ENCODE peak calls at places on chromosomes 7 and 10, in eight cellular contexts. I is A673, L is brain microvascular endothelial cell, O is upper lobe of right lung, F is tibial artery, Q is sigmoid colon, G is neural progenitor cell, Y is body of pancreas. N is an unnamed sample.

GRCh38 chr10:78656815-78657621 is 411.7 kb upstream of the ZMIZ1 start:
- DNase-seq in O (no peak), G (peak; percentile 98), F (no peak), L (no peak), Y (no peak), Q (peak; percentile 79), I (no peak), N (no peak)

GRCh38 chr7:150357771-150358427 is 10.7 kb upstream of the REPIN1 start:
- DNase-seq in I (no peak), L (no peak), F (no peak), Y (no peak), G (peak; percentile 24), O (peak; percentile 50), Q (peak; percentile 35), N (peak; percentile 45)

GRCh38 chr7:96685353-96685752 is 24.3 kb downstream of the SEM1 start:
- DNase-seq in F (no peak), L (no peak), G (no peak), O (no peak), Q (no peak), I (no peak), Y (no peak), N (no peak)

GRCh38 chr7:2560175-2560695 is 1.5 kb downstream of the IQCE start:
- DNase-seq in Q (no peak), Y (no peak), I (no peak), L (no peak), F (no peak), G (no peak), O (peak; percentile 46), N (no peak)

GRCh38 chr7:113374924-113375323 is 256.6 kb upstream of the SMIM30 start:
- DNase-seq in I (no peak), L (no peak), Y (no peak), F (no peak), G (no peak), Q (no peak), O (no peak), N (no peak)

GRCh38 chr7:88289505-88290129 is 17.1 kb downstream of the STEAP4 start:
- DNase-seq in G (no peak), I (no peak), Q (no peak), Y (no peak), O (no peak), F (no peak), L (peak; percentile 16), N (peak; percentile 94)

GRCh38 chr10:60377955-60378354 is 11.7 kb downstream of the ANK3 start:
- DNase-seq in O (no peak), Y (no peak), G (no peak), Q (no peak), F (no peak), I (no peak), L (no peak), N (peak; percentile 70)

GRCh38 chr10:35758086-35758485 is 116.0 kb upstream of the FZD8 start:
- DNase-seq in I (no peak), F (peak; percentile 71), Q (no peak), L (no peak), Y (peak; percentile 12), G (no peak), O (no peak), N (no peak)

GRCh38 chr10:1600861-1601260 is 136.5 kb downstream of the ADARB2 start:
- DNase-seq in L (no peak), Q (no peak), O (no peak), Y (no peak), G (no peak), F (no peak), I (no peak), N (peak; percentile 94)

GRCh38 chr7:78118470-78118869 is 319.9 kb downstream of the PHTF2 start:
- DNase-seq in G (no peak), I (no peak), L (no peak), Q (no peak), O (no peak), Y (no peak), F (no peak), N (no peak)

GRCh38 chr10:58718596-58718995 is 205.9 kb downstream of the BICC1 start:
- DNase-seq in F (no peak), I (no peak), L (no peak), G (no peak), Y (no peak), O (no peak), Q (no peak), N (no peak)

GRCh38 chr10:116840389-116841075 is 8.8 kb upstream of the ENO4 start:
- DNase-seq in Q (no peak), Y (no peak), I (no peak), O (no peak), F (no peak), G (no peak), L (no peak), N (no peak)

GRCh38 chr7:87220734-87221215 is 1.2 kb upstream of the TMEM243 start:
- DNase-seq in F (no peak), G (peak; percentile 57), O (no peak), Q (no peak), L (no peak), I (peak; percentile 13), Y (peak; percentile 55), N (peak; percentile 35)

GRCh38 chr10:95327367-95327766 is 36.6 kb upstream of the PDLIM1 start:
- DNase-seq in O (no peak), Q (peak; percentile 83), L (peak; percentile 31), F (peak; percentile 36), I (peak; percentile 6), Y (peak; percentile 65), G (peak; percentile 14), N (peak; percentile 68)

GRCh38 chr10:67506757-67507091 is 189.3 kb downstream of the CTNNA3 start:
- DNase-seq in I (no peak), F (no peak), Y (no peak), G (no peak), L (no peak), Q (no peak), O (no peak), N (no peak)

DNA sequence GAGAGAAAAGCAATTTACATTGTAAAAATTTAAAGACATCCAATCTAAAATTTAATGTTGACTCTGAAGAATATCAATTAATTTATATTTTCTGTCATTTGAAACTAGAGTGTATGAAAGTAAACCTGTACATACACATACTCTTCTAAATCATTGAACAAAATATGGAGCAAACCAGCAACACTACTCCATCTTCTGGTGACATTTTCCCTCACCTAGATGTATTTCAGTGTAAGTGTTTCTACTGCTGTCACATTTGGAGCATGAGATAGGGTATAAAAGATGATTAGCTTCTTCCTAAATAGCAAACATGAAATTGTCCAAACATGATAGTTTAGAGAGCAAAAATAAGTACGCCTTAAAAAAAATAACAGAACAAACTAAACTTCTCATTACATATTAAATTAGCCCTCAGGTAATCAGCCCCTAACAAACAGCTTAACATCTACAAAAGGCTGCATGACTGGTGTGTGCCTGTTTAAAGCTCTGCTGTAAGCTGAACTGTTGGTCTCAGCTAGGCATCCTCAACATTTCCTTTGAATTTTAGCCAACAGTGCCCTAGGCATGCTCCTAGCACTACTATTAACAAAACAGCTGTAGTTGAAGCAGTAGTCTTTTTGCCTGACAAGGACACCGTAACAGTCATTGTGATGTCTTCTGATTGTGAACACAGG is 189.8 kb downstream of the CTNNA3 start:
- DNase-seq in L (no peak), Q (no peak), I (no peak), F (no peak), G (peak; percentile 9), Y (no peak), O (no peak), N (no peak)
- TF ChIP-seq CTCF in L (no peak), Q (no peak), I (no peak), F (no peak), G (peak; percentile 5), Y (no peak), O (no peak), N (no peak)

DNA sequence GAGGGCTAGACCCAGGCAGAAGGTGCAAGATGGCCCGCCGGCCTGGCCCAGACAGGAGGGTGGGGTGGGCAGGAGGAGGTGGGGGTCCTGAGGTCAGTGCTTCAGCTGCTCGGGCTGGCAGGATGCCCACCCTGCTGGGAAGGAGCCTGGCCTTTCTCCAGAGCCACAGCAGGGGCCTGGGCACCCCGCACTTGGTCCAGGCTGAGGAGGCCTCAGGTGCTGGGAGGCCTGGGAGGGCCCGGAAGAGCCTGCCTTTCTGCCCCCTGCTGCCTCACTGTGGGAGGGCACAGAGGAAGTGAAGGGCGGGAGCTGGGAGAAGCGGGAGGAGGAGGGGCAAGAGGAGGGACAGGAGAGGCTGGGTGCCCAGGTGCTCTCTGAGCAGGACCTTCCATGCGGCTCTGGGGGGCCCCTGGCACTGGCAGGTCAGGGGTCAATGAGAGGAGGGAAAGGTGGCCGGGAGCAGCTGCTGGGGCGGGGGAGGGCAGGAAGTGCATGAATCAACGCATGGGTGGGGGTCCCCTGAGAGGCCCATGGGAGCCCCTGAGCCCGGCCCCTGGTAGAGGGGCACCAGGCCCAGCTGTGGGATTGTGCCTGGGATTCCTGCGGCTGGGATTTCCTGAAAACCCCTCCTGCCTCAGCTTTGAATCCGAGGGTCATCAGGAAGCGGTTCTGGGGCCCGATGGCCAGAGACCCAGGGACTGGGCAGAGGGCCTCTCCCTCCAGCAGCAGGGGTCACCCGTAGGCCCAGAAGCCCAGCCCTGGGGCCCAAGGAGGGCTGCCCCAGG is 49.9 kb downstream of the PWWP2B start:
- DNase-seq in I (peak; percentile 82), Y (peak; percentile 83), O (peak; percentile 89), Q (no peak), F (no peak), G (no peak), L (no peak), N (peak; percentile 79)
- H3K4me3 ChIP-seq in I (no peak overlapping the region), Y (no peak overlapping the region), O (peak overlapping the region; percentile 2), Q (no peak overlapping the region), F (no peak overlapping the region), G (no peak overlapping the region), L (no peak overlapping the region), N (peak overlapping the region; percentile 45)

GRCh38 chr10:80751940-80752339 is 214.2 kb downstream of the SH2D4B start:
- DNase-seq in Q (no peak), G (no peak), L (no peak), Y (no peak), O (no peak), I (no peak), F (no peak), N (no peak)
- H3K36me3 ChIP-seq in Q (no peaks in the 10 kb centered on the region), G (no peaks in the 10 kb centered on the region), L (no peaks in the 10 kb centered on the region), Y (no peaks in the 10 kb centered on the region), O (no peaks in the 10 kb centered on the region), I (no peaks in the 10 kb centered on the region), F (no peaks in the 10 kb centered on the region), N (no peaks in the 10 kb centered on the region)

DNA sequence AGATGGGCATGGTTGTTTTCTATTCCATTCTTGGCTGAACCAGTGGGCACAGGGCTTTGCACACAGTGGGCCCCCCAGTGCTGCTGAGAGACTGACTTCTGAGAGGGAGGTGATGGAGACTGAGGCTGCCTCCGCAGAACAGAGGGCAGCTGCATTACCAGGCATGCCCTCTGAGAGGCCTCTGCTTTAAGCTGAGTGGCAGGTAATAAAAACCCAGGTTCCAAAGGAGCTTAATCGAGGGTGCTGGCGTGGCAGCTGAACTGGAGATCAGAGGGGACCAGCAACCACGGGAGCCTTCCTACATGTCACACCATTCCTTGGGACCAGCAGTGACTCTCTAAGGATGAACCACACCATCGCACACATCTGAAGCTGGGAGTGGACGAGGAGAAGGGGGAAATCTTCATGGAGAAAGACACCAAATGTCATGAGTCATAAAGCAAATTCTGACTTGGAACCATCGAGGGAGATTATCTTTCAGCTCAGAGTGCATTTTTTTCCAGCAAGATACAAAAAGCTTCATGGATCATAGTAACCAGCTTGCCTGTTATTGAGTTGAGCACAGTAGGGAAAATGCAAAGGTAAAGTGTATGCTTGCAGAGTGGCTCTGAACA is 24.6 kb downstream of the HIPK2 start:
- DNase-seq in I (no peak), Q (no peak), L (no peak), O (no peak), Y (no peak), G (no peak), F (no peak), N (no peak)
- TF ChIP-seq CTCF in I (peak; percentile 13), Q (peak; percentile 26), L (peak; percentile 54), O (no peak), Y (no peak), G (peak; percentile 21), F (peak; percentile 22), N (peak; percentile 10)

N was measured in bronchial epithelial cell.